ENCODE peak calls at places on chromosome 5, in seven cellular contexts. One of them, this sample, is unnamed.

GRCh38 chr5:17343675-17344074 is 126.2 kb downstream of the BASP1 start:
- DNase-seq in GM04504: peak
- DNase-seq in effector memory CD8-positive, alpha-beta T cell: no peak
- DNase-seq in T47D: no peak
- DNase-seq in AG09309: peak
- DNase-seq in AG08395: peak
- DNase-seq in aorta: no peak
- DNase-seq in this sample: no peak

GRCh38 chr5:10324519-10325370 is 17.0 kb upstream of the CMBL start:
- DNase-seq in GM04504: no peak
- DNase-seq in effector memory CD8-positive, alpha-beta T cell: no peak
- DNase-seq in T47D: no peak
- DNase-seq in AG09309: no peak
- DNase-seq in AG08395: no peak
- DNase-seq in aorta: no peak
- DNase-seq in this sample: no peak

GRCh38 chr5:181217111-181217804 is 5.8 kb upstream of the TRIM41 start:
- DNase-seq in GM04504: no peak
- DNase-seq in effector memory CD8-positive, alpha-beta T cell: peak
- DNase-seq in T47D: no peak
- DNase-seq in AG09309: no peak
- DNase-seq in AG08395: peak
- DNase-seq in aorta: peak
- DNase-seq in this sample: peak

GRCh38 chr5:72767289-72768010 is 49.0 kb upstream of the TNPO1 start:
- DNase-seq in GM04504: no peak
- DNase-seq in effector memory CD8-positive, alpha-beta T cell: no peak
- DNase-seq in T47D: no peak
- DNase-seq in AG09309: no peak
- DNase-seq in AG08395: no peak
- DNase-seq in aorta: no peak
- DNase-seq in this sample: no peak

GRCh38 chr5:128085413-128085812 is 1.8 kb downstream of the SLC12A2 start:
- DNase-seq in GM04504: no peak
- DNase-seq in effector memory CD8-positive, alpha-beta T cell: no peak
- DNase-seq in T47D: no peak
- DNase-seq in AG09309: no peak
- DNase-seq in AG08395: no peak
- DNase-seq in aorta: no peak
- DNase-seq in this sample: no peak

GRCh38 chr5:52356311-52356918 is 431.3 kb upstream of the ITGA1 start:
- DNase-seq in GM04504: no peak
- DNase-seq in effector memory CD8-positive, alpha-beta T cell: no peak
- DNase-seq in T47D: no peak
- DNase-seq in AG09309: no peak
- DNase-seq in AG08395: no peak
- DNase-seq in aorta: no peak
- DNase-seq in this sample: no peak

GRCh38 chr5:20537911-20538310 is 549.9 kb upstream of the CDH18 start:
- DNase-seq in GM04504: no peak
- DNase-seq in effector memory CD8-positive, alpha-beta T cell: no peak
- DNase-seq in T47D: no peak
- DNase-seq in AG09309: no peak
- DNase-seq in AG08395: no peak
- DNase-seq in aorta: no peak
- DNase-seq in this sample: no peak

GRCh38 chr5:171534009-171534895 is 114.8 kb downstream of the FGF18 start:
- DNase-seq in GM04504: no peak
- DNase-seq in effector memory CD8-positive, alpha-beta T cell: no peak
- DNase-seq in T47D: no peak
- DNase-seq in AG09309: no peak
- DNase-seq in AG08395: no peak
- DNase-seq in aorta: no peak
- DNase-seq in this sample: no peak

GRCh38 chr5:140554454-140554853 is 2.8 kb downstream of the SRA1 start:
- DNase-seq in GM04504: no peak
- DNase-seq in effector memory CD8-positive, alpha-beta T cell: no peak
- DNase-seq in T47D: no peak
- DNase-seq in AG09309: peak
- DNase-seq in AG08395: peak
- DNase-seq in aorta: no peak
- DNase-seq in this sample: no peak

GRCh38 chr5:88955403-88955802 is 72.4 kb upstream of the MEF2C start:
- DNase-seq in GM04504: no peak
- DNase-seq in effector memory CD8-positive, alpha-beta T cell: no peak
- DNase-seq in T47D: no peak
- DNase-seq in AG09309: no peak
- DNase-seq in AG08395: no peak
- DNase-seq in aorta: no peak
- DNase-seq in this sample: no peak

This sample was measured in sciatic nerve.